ENCODE peak calls at places on chromosomes 7 and 10, in ten cellular contexts. E is K562, P is GM10248, Q is RWPE1, K is natural killer cell, R is adrenal gland, N is osteocyte, J is cardiac fibroblast, H is thoracic aorta, U is fibroblast of pulmonary artery. L is an unnamed sample.

GRCh38 chr10:100327007-100327700 is 2.9 kb downstream of the PKD2L1 start:
- DNase-seq in K (no peak), E (no peak), J (peak), H (no peak), P (peak), N (no peak), U (no peak), Q (no peak), R (peak), L (no peak)

GRCh38 chr10:111037868-111038267 is 39.0 kb upstream of the ADRA2A start:
- DNase-seq in H (no peak), P (no peak), K (no peak), U (peak), E (peak), Q (peak), R (no peak), J (peak), N (no peak), L (no peak)

GRCh38 chr7:158868754-158869410 is 12.5 kb downstream of the DYNC2I1 start:
- DNase-seq in P (no peak), J (no peak), R (peak), E (no peak), Q (no peak), U (no peak), K (no peak), N (no peak), H (no peak), L (no peak)

GRCh38 chr7:78605131-78605530 is 806.6 kb downstream of the PHTF2 start:
- DNase-seq in H (no peak), N (no peak), E (no peak), Q (no peak), R (no peak), U (no peak), J (no peak), K (no peak), P (no peak), L (no peak)

GRCh38 chr10:116263870-116264269 is 9.1 kb downstream of the GFRA1 start:
- DNase-seq in R (no peak), J (no peak), H (no peak), P (no peak), K (no peak), Q (no peak), E (no peak), U (no peak), N (no peak), L (no peak)

GRCh38 chr10:44715081-44715480 is 196.1 kb upstream of the TMEM72 start:
- DNase-seq in K (no peak), E (no peak), N (no peak), Q (no peak), J (peak), H (no peak), P (no peak), U (peak), R (no peak), L (no peak)

GRCh38 chr10:23190872-23191763 is 994 bp upstream of the PTF1A start:
- DNase-seq in U (no peak), Q (no peak), N (no peak), K (no peak), H (no peak), R (no peak), P (no peak), J (no peak), E (no peak), L (no peak)

GRCh38 chr7:137017221-137017620 is 148.8 kb downstream of the CHRM2 start:
- DNase-seq in K (no peak), J (no peak), H (no peak), R (no peak), Q (no peak), U (no peak), E (no peak), N (no peak), P (no peak), L (no peak)

GRCh38 chr10:3955493-3955892 is 170.5 kb upstream of the KLF6 start:
- DNase-seq in P (no peak), H (no peak), J (peak), K (no peak), U (peak), N (no peak), R (no peak), Q (no peak), E (no peak), L (peak)

GRCh38 chr7:113698556-113699220 is 220.1 kb downstream of the PPP1R3A start:
- DNase-seq in J (peak), H (no peak), Q (peak), R (no peak), N (no peak), E (peak), P (no peak), K (no peak), U (peak), L (peak)

DNA sequence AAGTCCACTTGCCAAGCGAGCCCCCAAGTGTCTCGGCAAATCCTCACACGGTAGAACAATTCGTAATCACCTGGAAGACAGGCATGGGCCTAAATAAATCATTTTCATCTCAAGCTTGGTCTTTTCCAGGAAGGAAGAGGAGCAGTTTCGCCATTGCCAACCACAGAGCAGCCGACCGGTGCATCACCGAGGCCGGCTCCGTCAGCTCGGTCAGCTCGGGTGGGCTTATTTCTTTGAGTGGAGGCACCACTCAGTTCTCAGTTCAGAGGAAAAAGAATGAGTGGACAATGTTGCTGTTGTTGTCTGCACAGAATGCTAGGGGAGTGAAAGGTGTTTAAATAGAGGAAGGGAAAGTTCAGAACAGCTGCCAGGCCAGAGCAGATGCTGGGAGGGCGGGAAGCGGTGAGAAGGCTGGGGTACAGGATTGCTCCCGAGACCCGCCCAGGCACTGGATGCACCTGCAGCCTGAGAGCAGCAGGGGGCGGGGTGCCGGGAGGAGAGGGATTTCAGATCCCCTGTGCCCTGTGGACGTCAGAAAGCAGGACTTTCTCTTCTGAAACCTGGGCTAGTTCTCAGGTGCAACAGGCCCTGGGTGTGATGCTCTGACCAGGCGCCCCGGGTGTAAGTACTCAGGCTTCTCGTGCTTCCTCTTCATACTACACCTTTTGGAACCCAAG is 17.7 kb upstream of the IGFBP3 start:
- DNase-seq in U (no peak), R (no peak), H (no peak), N (no peak), J (no peak), E (peak), P (no peak), K (no peak), Q (no peak), L (peak)
- TF ChIP-seq CTCF in U (peak), R (no peak), H (no peak), N (peak), J (peak), E (peak), P (no peak), K (no peak), Q (no peak), L (peak)

DNA sequence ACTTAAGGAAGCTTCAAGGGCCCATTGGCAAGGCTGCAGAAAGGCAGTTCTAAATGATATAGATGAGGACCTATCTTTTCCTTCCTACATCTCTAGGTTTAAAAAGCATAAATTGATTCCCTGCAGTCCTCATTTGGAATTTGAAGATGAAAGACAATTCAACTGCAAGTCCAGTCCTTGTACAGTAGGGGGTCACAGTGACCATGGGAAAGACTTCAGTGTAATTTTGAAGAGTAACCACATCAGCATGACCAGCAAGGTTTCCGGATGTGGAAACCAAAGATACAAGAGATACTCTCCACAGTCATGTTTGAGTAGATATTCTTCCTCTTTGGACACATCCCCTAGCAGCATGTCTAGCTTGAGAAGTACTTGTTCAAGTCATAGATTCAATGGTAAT is 539.2 kb upstream of the TEX47 start:
- DNase-seq in H (no peak), U (no peak), E (no peak), K (no peak), N (no peak), P (no peak), R (no peak), Q (no peak), J (no peak), L (no peak)
- TF ChIP-seq CTCF in H (no peak), U (no peak), E (no peak), K (no peak), N (no peak), P (no peak), R (no peak), Q (no peak), J (no peak), L (peak)

DNA sequence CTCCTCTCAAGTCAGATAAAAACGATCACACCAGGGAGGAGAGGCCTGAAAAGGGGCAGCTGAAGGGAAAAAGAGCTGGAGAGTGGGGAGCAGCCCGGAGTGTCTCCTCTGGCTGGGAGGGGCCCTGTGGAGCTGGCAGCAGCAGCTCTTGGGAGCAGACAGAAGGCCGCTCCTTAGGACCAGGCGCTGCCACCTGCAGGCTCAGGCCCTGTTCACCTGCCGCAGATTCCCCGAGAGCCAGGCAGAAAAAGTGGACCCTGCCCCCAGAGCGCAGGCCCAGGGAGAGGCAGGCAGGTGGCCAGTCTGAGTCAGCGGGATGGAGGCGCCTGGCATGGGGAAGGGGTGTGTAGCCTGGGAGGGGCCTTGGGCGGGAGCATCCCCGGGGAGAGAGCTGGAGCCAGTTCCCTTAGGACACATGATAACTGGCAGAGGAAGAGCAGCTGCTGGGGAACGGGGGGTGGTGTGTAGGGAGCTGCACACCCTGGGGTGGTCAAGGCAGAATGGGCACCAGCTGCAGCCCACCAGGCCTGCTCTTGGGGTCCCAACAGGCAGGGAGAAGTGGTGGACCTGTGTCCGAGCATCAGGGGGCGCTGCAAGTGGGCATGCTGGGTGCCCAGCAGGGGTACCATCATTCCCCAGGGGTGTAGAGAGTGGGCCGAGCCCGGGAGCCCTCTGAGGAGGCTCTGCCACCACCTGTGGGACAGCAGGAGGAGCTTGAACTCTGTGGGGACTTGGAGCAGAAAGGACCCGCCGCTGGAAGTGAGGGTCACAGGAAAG is 177.2 kb upstream of the RHEB start:
- DNase-seq in J (no peak), Q (peak), E (no peak), P (no peak), K (no peak), R (no peak), U (no peak), N (no peak), H (no peak), L (no peak)
- TF ChIP-seq CTCF in J (no peak), Q (no peak), E (no peak), P (no peak), K (no peak), R (no peak), U (no peak), N (peak), H (no peak), L (no peak)

GRCh38 chr10:112059220-112059619 is 124.3 kb downstream of the GPAM start:
- DNase-seq in K (no peak), Q (no peak), R (no peak), H (no peak), P (no peak), E (no peak), U (no peak), N (no peak), J (no peak), L (no peak)
- TF ChIP-seq CTCF in K (no peak), Q (no peak), R (no peak), H (no peak), P (no peak), E (no peak), U (no peak), N (no peak), J (no peak), L (no peak)

GRCh38 chr7:156156734-156157408 is 344.6 kb upstream of the SHH start:
- DNase-seq in N (peak), H (no peak), E (peak), R (peak), U (no peak), K (no peak), J (no peak), P (no peak), Q (peak), L (peak)
- TF ChIP-seq CTCF in N (no peak), H (no peak), E (peak), R (peak), U (no peak), K (no peak), J (no peak), P (peak), Q (no peak), L (no peak)

GRCh38 chr7:1755783-1756626 is 85.9 kb downstream of the ELFN1 start:
- DNase-seq in H (no peak), P (no peak), R (no peak), K (no peak), U (no peak), N (no peak), J (no peak), E (no peak), Q (no peak), L (no peak)

GRCh38 chr7:1757601-1758000 is 87.5 kb downstream of the ELFN1 start:
- DNase-seq in K (no peak), H (no peak), R (no peak), E (no peak), J (no peak), P (no peak), Q (no peak), N (no peak), U (no peak), L (no peak)

GRCh38 chr7:1761097-1761496 is 91.0 kb downstream of the ELFN1 start:
- DNase-seq in P (no peak), U (no peak), J (no peak), H (no peak), K (no peak), Q (no peak), N (no peak), E (no peak), R (no peak), L (no peak)

GRCh38 chr7:1758417-1758858 is 88.4 kb downstream of the ELFN1 start:
- DNase-seq in U (peak), N (no peak), H (no peak), P (no peak), J (peak), R (no peak), Q (peak), E (no peak), K (no peak), L (no peak)

DNA sequence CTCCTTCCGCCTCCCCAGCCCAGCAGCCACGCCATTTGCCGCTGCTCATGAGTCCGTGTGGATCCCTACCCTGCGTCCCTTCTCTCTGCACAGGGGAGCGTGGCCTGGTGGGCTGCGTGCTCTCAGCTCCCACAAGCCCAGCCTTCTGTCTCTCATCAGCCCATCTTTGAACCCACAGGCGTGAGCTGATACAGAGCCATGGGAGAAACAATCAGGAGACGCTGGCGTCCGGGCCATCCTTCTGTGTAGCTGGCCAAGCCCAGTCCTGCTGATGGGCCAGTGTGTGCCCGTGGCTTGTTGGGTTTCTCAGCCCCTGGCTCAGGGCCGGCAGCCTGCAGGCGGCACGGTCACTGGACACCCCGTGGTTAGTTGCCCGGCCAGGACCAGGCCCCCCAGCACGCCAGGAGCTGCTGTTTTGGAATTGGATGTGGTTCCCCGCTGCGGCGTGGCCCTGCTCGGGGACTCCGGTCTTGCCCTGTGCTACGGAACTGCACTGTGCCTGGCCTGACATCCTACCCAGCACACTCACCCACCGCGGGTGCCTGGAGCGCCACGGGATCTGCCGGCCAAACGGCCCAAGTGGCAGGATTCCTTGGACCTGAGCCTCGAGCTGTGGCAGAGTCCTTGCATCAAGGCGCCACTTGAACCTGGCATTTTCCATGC is 88.9 kb downstream of the ELFN1 start:
- DNase-seq in U (no peak), K (no peak), Q (no peak), J (no peak), P (no peak), E (no peak), N (no peak), H (no peak), R (no peak), L (no peak)
- TF ChIP-seq CTCF in U (no peak), K (no peak), Q (no peak), J (no peak), P (no peak), E (no peak), N (no peak), H (no peak), R (no peak), L (no peak)

GRCh38 chr7:6008668-6009611 is at the start of the genes AIMP2 and PMS2:
- DNase-seq in P (peak), Q (peak), U (peak), K (peak), E (peak), R (peak), H (peak), J (peak), N (peak), L (peak)
- TF ChIP-seq CTCF in P (peak), Q (no peak), U (no peak), K (no peak), E (peak), R (peak), H (no peak), J (no peak), N (peak), L (no peak)

GRCh38 chr7:107190090-107190489 is 21.3 kb downstream of the HBP1 start:
- DNase-seq in J (no peak), H (no peak), R (no peak), E (no peak), Q (no peak), P (no peak), U (no peak), K (no peak), N (no peak), L (no peak)

GRCh38 chr7:107196834-107197610 is 28.2 kb downstream of the HBP1 start:
- DNase-seq in H (no peak), K (no peak), N (no peak), E (no peak), R (no peak), P (no peak), Q (no peak), U (no peak), J (no peak), L (no peak)

GRCh38 chr7:107194051-107194450 is 25.2 kb downstream of the HBP1 start:
- DNase-seq in E (no peak), H (no peak), U (no peak), R (no peak), K (no peak), N (no peak), J (no peak), P (no peak), Q (no peak), L (no peak)
- TF ChIP-seq CTCF in E (peak), H (no peak), U (no peak), R (no peak), K (no peak), N (peak), J (no peak), P (no peak), Q (peak), L (no peak)

GRCh38 chr10:71221586-71222202 is 9.3 kb downstream of the UNC5B start:
- DNase-seq in J (no peak), K (no peak), P (no peak), Q (no peak), N (no peak), R (peak), E (no peak), H (no peak), U (no peak), L (no peak)

GRCh38 chr10:71220689-71221540 is 8.5 kb downstream of the UNC5B start:
- DNase-seq in P (no peak), R (peak), J (no peak), E (no peak), U (no peak), H (no peak), Q (no peak), K (no peak), N (no peak), L (no peak)

GRCh38 chr10:71223365-71224058 is 11.1 kb downstream of the UNC5B start:
- DNase-seq in H (no peak), N (no peak), P (no peak), K (no peak), U (no peak), J (no peak), E (no peak), R (peak), Q (no peak), L (no peak)

GRCh38 chr10:71219918-71220688 is 7.7 kb downstream of the UNC5B start:
- DNase-seq in K (no peak), J (no peak), Q (no peak), U (no peak), R (peak), H (no peak), N (no peak), E (no peak), P (no peak), L (no peak)

DNA sequence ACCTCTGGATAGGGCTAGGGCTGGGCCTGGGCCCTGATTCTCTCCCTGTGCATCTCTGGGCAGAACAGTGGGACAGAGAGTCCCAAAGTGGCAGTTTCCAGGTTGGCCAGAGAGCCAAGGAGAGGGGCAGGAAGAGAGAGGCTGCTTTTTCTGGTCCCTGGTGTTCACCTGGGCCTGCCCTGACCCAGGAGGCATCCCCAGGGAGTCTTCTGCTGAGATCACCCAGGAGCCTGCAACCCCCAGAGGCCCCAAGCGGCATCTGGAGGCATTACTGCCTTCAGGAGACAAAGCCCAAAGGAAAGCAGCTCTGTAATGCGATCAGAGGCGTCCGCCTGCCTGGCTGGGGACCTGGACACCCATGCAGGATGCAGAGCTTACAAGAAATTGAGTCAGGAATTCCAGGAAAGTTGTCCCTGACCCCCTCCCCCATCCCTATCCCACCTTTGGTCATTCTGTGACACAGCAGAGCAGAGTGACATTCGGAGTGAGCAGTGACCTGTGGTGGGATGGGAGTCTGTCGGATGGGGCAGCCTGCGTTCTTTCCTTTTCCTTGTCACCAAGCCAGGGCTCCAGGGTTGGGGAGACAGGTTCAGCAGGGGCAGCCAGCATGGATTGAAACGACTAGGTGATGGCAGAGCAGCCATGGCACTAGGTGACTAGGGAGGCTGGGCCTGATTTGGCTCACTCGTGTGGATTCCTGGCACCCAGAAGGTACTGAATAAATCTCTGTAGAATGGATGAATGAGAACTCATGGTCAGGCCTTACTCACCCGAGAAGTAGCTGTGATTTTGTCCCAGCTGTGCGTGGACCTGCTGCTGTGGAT is 10.4 kb downstream of the UNC5B start:
- DNase-seq in H (no peak), U (no peak), J (no peak), P (no peak), Q (no peak), K (no peak), N (no peak), R (peak), E (peak), L (no peak)
- TF ChIP-seq CTCF in H (no peak), U (no peak), J (no peak), P (no peak), Q (no peak), K (no peak), N (no peak), R (no peak), E (peak), L (peak)

L was measured in endothelial cell.